ENCODE peak calls at places on chromosomes 11 and 22, in four cellular contexts. S is gastrocnemius medialis, P is mesendoderm, Q is tibial nerve. T is an unnamed sample.

GRCh38 chr11:123020968-123021367 is 39.3 kb upstream of the BSX start:
- DNase-seq in S (no peak), P (peak), Q (peak), T (no peak)

GRCh38 chr11:66068154-66068821 is 1.8 kb upstream of the PACS1 start:
- DNase-seq in Q (peak), S (peak), P (peak), T (peak)

GRCh38 chr22:36194971-36195370 is 6.6 kb downstream of the APOL4 start:
- DNase-seq in S (peak), P (peak), Q (peak), T (peak)

GRCh38 chr11:5624489-5625278 is at the start of gene TRIM34:
- DNase-seq in S (peak), Q (peak), P (peak), T (peak)

GRCh38 chr11:132099692-132100091 is 729.3 kb downstream of the NTM start:
- DNase-seq in S (no peak), P (peak), Q (peak), T (no peak)

GRCh38 chr11:80156062-80156461 is 715.2 kb upstream of the TENM4 start:
- DNase-seq in S (no peak), Q (no peak), P (no peak), T (no peak)

GRCh38 chr22:46477967-46478635 is 59.3 kb downstream of the CELSR1 start:
- DNase-seq in P (no peak), S (no peak), Q (no peak), T (no peak)

GRCh38 chr11:129230006-129230405 is 37.9 kb upstream of the ARHGAP32 start:
- DNase-seq in S (no peak), P (no peak), Q (no peak), T (no peak)

GRCh38 chr11:59222464-59223065 is 9.8 kb upstream of the MPEG1 start:
- DNase-seq in S (no peak), P (no peak), Q (no peak), T (no peak)

GRCh38 chr11:75593337-75593915 is 31.4 kb downstream of the SERPINH1 start:
- DNase-seq in Q (no peak), S (no peak), P (no peak), T (no peak)

GRCh38 chr11:4697583-4697982 is at the start of gene OR51E2:
- DNase-seq in Q (no peak), P (peak), S (no peak), T (no peak)

GRCh38 chr11:1490651-1491050 is 4.1 kb upstream of the MOB2 start:
- DNase-seq in S (no peak), P (no peak), Q (no peak), T (no peak)

GRCh38 chr22:48919851-48920589 is 907.7 kb downstream of the BRD1 start:
- DNase-seq in P (no peak), Q (no peak), S (no peak), T (no peak)

GRCh38 chr22:48919187-48919590 is 908.5 kb downstream of the BRD1 start:
- DNase-seq in P (no peak), S (no peak), Q (no peak), T (peak)

GRCh38 chr22:48920776-48921241 is 906.9 kb downstream of the BRD1 start:
- DNase-seq in P (no peak), S (no peak), Q (no peak), T (no peak)

GRCh38 chr22:48923165-48923875 is 904.4 kb downstream of the BRD1 start:
- DNase-seq in S (no peak), Q (no peak), P (no peak), T (no peak)

GRCh38 chr22:48921411-48921903 is 906.2 kb downstream of the BRD1 start:
- DNase-seq in P (no peak), S (no peak), Q (no peak), T (no peak)
- H3K27ac ChIP-seq in P (no peak), S (no peak), Q (peak), T (no peak)

DNA sequence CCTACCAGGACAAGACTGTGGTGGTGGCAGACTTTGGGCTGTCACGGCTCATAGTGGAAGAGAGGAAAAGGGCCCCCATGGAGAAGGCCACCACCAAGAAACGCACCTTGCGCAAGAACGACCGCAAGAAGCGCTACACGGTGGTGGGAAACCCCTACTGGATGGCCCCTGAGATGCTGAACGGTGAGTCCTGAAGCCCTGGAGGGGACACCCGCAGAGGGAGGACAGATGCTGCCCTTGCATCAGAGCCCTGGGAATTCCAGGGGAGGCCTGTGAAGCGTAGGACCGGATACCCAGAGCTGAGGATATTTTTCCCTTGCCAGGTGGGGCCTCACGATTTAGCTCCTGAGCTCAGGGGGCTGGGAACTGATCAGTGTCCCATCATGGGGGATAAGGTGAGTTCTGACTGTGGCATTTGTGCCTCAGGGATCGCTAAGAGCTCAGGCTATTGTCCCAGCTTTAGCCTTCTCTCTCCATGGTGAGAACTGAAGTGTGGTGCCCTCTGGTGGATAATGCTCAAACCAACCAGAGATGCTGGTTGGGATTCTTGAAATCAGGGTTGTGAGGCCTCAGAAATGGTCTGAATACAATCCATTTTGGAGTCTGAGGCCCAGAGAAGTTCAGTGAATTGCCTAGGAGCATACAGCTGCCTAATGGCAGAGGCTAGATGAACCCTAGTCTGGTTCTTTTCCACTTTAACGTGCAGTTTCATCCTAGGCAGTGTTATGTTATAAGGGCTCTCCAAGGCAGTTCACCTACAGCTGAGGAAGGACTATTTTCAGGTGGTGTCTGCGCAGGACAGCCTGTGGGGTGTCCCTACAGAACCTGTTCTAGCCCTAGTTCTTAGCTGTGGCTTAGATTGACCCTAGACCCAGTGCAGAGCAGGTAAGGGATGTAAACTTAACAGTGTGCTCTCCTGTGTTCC is 19.5 kb downstream of the PIK3IP1 start:
- DNase-seq in Q (peak), P (peak), S (peak), T (no peak)
- H3K27ac ChIP-seq in Q (peak), P (no peak), S (no peak), T (no peak)

DNA sequence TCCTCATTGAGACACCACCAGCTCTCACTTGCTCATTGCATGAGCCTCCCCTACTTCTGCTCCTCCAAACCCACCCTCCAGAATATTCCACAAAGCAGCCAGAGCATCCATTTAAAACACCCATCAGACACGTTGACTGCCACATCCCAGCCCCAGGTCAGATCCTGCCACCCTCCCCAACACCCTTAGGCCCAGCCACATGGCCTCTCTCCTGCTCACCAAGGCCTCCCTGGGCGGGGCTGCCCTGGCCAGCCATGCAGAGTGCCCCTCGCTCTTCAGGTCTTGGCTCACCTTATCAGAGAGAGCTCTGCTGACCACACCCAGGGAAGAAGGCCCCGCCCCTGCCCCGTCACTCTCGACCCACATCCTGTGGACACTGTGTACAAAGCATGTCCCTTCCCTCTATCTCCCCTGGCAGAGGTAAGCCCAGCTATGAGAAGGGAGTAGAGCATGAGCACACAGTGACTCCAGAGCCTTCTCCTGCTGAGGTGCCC is 106.8 kb downstream of the MICAL3 start:
- DNase-seq in Q (no peak), S (peak), P (no peak), T (no peak)
- H3K27ac ChIP-seq in Q (peak), S (peak), P (no peak), T (no peak)

GRCh38 chr22:38415561-38416321 is 39.3 kb downstream of the KCNJ4 start:
- DNase-seq in Q (no peak), S (no peak), P (peak), T (no peak)

GRCh38 chr22:38418589-38418988 is 36.4 kb downstream of the KCNJ4 start:
- DNase-seq in Q (no peak), S (no peak), P (no peak), T (no peak)

GRCh38 chr22:38417252-38418060 is 37.5 kb downstream of the KCNJ4 start:
- DNase-seq in P (no peak), Q (no peak), S (no peak), T (peak)

GRCh38 chr22:38415046-38415445 is 40.0 kb downstream of the KCNJ4 start:
- DNase-seq in S (no peak), P (no peak), Q (no peak), T (peak)

DNA sequence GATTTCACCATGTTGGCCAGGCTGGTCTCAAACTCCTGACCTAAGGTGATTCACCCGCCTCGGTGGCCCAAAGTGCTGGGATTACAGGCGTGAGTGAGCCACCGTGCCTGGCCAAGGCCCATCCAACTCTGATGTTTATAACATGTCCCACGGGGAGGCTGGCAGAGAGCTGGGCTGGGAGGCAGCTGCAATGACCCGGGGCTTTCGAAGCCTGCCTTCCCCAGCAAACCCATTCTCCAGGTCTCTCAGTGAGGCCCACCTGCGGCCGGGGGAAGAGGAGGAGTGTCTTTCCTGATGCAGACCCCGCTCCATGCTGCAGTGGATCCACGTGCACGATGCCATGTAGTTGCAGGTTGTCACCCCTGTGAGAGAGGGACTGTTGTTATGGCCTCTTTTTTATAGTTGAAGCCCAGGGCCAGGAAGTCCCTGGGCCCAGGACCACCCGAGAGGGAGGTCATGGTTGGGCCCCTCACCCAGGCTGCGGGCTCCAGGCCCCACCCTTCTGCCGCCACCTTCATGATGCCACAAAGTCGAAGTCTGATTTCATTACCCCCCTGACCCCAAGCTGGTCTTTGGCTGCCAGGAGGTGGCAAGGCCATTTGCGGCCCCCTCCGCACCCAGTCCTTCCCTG is 38.3 kb downstream of the KCNJ4 start:
- DNase-seq in S (no peak), P (no peak), Q (no peak), T (no peak)
- H3K27ac ChIP-seq in S (no peak), P (no peak), Q (no peak), T (no peak)

T was measured in aorta.